ENCODE peak calls at places on chromosomes 4 and X, in four cellular contexts. One of them, this sample, is unnamed.

GRCh38 chr4:24657768-24658617 is 73.6 kb upstream of the DHX15 start:
- DNase-seq in H1: no peak
- DNase-seq in K562: no peak
- DNase-seq in HepG2: peak; percentile 73
- DNase-seq in this sample: peak; percentile 51

GRCh38 chrX:115957862-115958490 is 212.6 kb upstream of the AGTR2 start:
- DNase-seq in H1: no peak
- DNase-seq in K562: peak; percentile 11
- DNase-seq in HepG2: peak; percentile 21
- DNase-seq in this sample: peak; percentile 20

GRCh38 chr4:39976945-39977488 is 694 bp downstream of the PDS5A start:
- DNase-seq in H1: no peak
- DNase-seq in K562: no peak
- DNase-seq in HepG2: no peak
- DNase-seq in this sample: peak; percentile 17

GRCh38 chr4:89254847-89255246 is 52.8 kb downstream of the GPRIN3 start:
- DNase-seq in H1: no peak
- DNase-seq in K562: peak; percentile 57
- DNase-seq in HepG2: peak; percentile 12
- DNase-seq in this sample: peak; percentile 10

GRCh38 chrX:24619647-24620046 is 27.5 kb downstream of the PCYT1B start:
- DNase-seq in H1: no peak
- DNase-seq in K562: no peak
- DNase-seq in HepG2: peak; percentile 36
- DNase-seq in this sample: peak; percentile 19

GRCh38 chrX:150482537-150483217 is 85.7 kb upstream of the MTM1 start:
- DNase-seq in H1: no peak
- DNase-seq in K562: peak; percentile 53
- DNase-seq in HepG2: peak; percentile 9
- DNase-seq in this sample: peak; percentile 55

GRCh38 chrX:152904151-152905080 is 6.5 kb downstream of the ZNF185 start:
- DNase-seq in H1: no peak
- DNase-seq in K562: peak; percentile 62
- DNase-seq in HepG2: no peak
- DNase-seq in this sample: peak; percentile 75

GRCh38 chr4:40956726-40957255 is 207.0 kb downstream of the NSUN7 start:
- DNase-seq in H1: no peak
- DNase-seq in K562: no peak
- DNase-seq in HepG2: no peak
- DNase-seq in this sample: no peak

GRCh38 chr4:183430317-183430986 is 14.0 kb upstream of the CDKN2AIP start:
- DNase-seq in H1: no peak
- DNase-seq in K562: no peak
- DNase-seq in HepG2: no peak
- DNase-seq in this sample: no peak

GRCh38 chrX:7801706-7802105 is 41.3 kb upstream of the VCX start:
- DNase-seq in H1: no peak
- DNase-seq in K562: no peak
- DNase-seq in HepG2: no peak
- DNase-seq in this sample: no peak

GRCh38 chrX:7798327-7798726 is 44.6 kb upstream of the VCX start:
- DNase-seq in H1: no peak
- DNase-seq in K562: no peak
- DNase-seq in HepG2: no peak
- DNase-seq in this sample: no peak
- TF ChIP-seq CTCF in H1: no peak
- TF ChIP-seq CTCF in K562: no peak
- TF ChIP-seq CTCF in HepG2: no peak
- TF ChIP-seq CTCF in this sample: no peak

GRCh38 chr4:108683479-108683878 is 33.1 kb downstream of the OSTC start:
- DNase-seq in H1: no peak
- DNase-seq in K562: peak; percentile 30
- DNase-seq in HepG2: peak; percentile 15
- DNase-seq in this sample: peak; percentile 27
- TF ChIP-seq PHF8 in H1: no peak
- TF ChIP-seq PHF8 in K562: no peak
- TF ChIP-seq PHF8 in HepG2: no peak
- TF ChIP-seq PHF8 in this sample: no peak

GRCh38 chr4:12144051-12144450 is 715.4 kb upstream of the HS3ST1 start:
- DNase-seq in H1: no peak
- DNase-seq in K562: no peak
- DNase-seq in HepG2: no peak
- DNase-seq in this sample: no peak
- TF ChIP-seq CTCF in H1: no peak
- TF ChIP-seq CTCF in K562: no peak
- TF ChIP-seq CTCF in HepG2: no peak
- TF ChIP-seq CTCF in this sample: no peak

GRCh38 chr4:44446191-44446590 is 2.4 kb downstream of the KCTD8 start:
- DNase-seq in H1: no peak
- DNase-seq in K562: no peak
- DNase-seq in HepG2: no peak
- DNase-seq in this sample: no peak

GRCh38 chr4:44448548-44449443 is at the start of gene KCTD8:
- DNase-seq in H1: peak; percentile 95
- DNase-seq in K562: peak; percentile 42
- DNase-seq in HepG2: peak; percentile 71
- DNase-seq in this sample: peak; percentile 77

GRCh38 chr4:44447563-44448504 is 775 bp downstream of the KCTD8 start:
- DNase-seq in H1: no peak
- DNase-seq in K562: no peak
- DNase-seq in HepG2: no peak
- DNase-seq in this sample: peak; percentile 10

GRCh38 chr4:44446801-44447562 is 1.6 kb downstream of the KCTD8 start:
- DNase-seq in H1: no peak
- DNase-seq in K562: no peak
- DNase-seq in HepG2: no peak
- DNase-seq in this sample: no peak
- TF ChIP-seq PHF8 in H1: no peak
- TF ChIP-seq PHF8 in K562: no peak
- TF ChIP-seq PHF8 in HepG2: no peak
- TF ChIP-seq PHF8 in this sample: no peak

DNA sequence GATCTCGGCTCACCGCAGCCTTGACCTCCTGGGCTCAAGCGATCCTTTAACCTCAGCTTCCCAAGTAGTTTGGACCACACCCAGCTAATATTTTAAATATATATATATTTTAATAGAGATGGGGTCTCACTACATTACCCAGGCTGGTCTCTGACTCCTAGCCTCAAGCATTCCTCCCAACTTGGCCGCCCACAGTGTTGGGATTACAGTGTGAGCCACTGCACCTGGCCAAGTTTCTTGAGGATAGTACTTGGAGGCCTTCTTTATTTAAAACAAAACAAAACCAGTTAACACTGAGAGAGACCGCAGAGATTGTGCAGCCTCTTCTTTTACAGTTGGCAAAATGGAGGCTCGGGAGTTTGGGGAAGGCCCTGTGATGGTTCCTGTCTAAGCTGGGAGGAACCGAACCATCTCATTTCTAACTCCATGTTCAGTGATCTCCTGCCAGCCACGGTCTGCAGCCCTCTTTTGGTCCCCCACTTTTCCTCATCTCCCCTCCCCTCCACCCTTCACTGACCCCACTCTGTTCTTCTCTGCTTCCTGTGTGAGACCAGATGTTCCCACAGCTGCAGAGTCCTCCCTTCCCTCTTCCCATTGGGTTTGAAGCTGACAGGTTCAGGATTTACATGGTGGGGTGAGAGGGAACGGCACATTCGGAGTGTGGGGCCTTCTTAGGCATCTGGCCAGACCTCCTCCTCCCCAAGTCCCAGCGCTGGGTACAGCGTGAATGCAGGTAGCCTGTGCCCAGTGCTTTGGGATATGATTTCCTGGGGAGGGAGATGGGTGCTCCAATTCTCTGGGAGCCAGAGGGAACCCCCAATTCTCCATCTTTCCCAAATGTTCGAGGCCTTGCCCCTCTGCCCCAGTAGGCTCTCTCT is 1.4 kb upstream of the SORCS2 start:
- DNase-seq in H1: no peak
- DNase-seq in K562: no peak
- DNase-seq in HepG2: no peak
- DNase-seq in this sample: no peak
- TF ChIP-seq CTCF in H1: no peak
- TF ChIP-seq CTCF in K562: no peak
- TF ChIP-seq CTCF in HepG2: no peak
- TF ChIP-seq CTCF in this sample: no peak

This sample was measured in A549.